ENCODE peak calls at places on chromosomes 13 and 19, in eight cellular contexts. Y, Q, K, E, T, C, Z and P are unnamed samples.

GRCh38 chr13:113802761-113803160 is 43.7 kb downstream of the TMEM255B start:
- DNase-seq in T (no peak), Z (no peak), E (no peak), Q (no peak), Y (peak; percentile 49), C (peak; percentile 42), K (no peak), P (peak; percentile 23)

GRCh38 chr13:31242342-31242741 is 42.6 kb downstream of the B3GLCT start:
- DNase-seq in E (no peak), Z (no peak), Y (no peak), C (no peak), Q (no peak), T (no peak), K (no peak), P (no peak)

GRCh38 chr19:34838248-34838647 is 65.2 kb upstream of the ZNF599 start:
- DNase-seq in K (no peak), Z (no peak), Q (no peak), E (no peak), Y (peak; percentile 49), C (no peak), T (peak; percentile 21), P (no peak)

GRCh38 chr13:29855009-29855408 is 4.6 kb upstream of the UBL3 start:
- DNase-seq in K (no peak), Y (no peak), Q (no peak), E (no peak), Z (no peak), T (no peak), C (no peak), P (no peak)

GRCh38 chr19:3982701-3983541 is 2.3 kb downstream of the EEF2 start:
- DNase-seq in Y (peak; percentile 66), Z (no peak), Q (no peak), E (peak; percentile 63), K (no peak), C (peak; percentile 55), T (peak; percentile 67), P (peak; percentile 67)

GRCh38 chr19:46614114-46614701 is 10.7 kb downstream of the PTGIR start:
- DNase-seq in Q (peak; percentile 88), T (peak; percentile 90), K (peak; percentile 86), Y (peak; percentile 80), Z (peak; percentile 88), C (peak; percentile 90), E (peak; percentile 86), P (no peak)

GRCh38 chr13:98216135-98216565 is 39.1 kb upstream of the RNF113B start:
- DNase-seq in E (peak; percentile 50), Z (no peak), K (peak; percentile 32), Y (peak; percentile 38), C (peak; percentile 72), T (no peak), Q (no peak), P (no peak)

GRCh38 chr19:15123900-15124299 is 16.7 kb downstream of the SYDE1 start:
- DNase-seq in Y (no peak), T (no peak), Z (peak; percentile 66), C (no peak), Q (peak; percentile 37), E (peak; percentile 57), K (peak; percentile 58), P (peak; percentile 28)

GRCh38 chr13:33636955-33637670 is 180.8 kb upstream of the RFC3 start:
- DNase-seq in E (no peak), Q (no peak), C (no peak), K (no peak), Z (no peak), T (no peak), Y (no peak), P (no peak)

GRCh38 chr13:75908137-75908536 is 272.0 kb downstream of the LMO7 start:
- DNase-seq in Y (no peak), K (no peak), Q (peak; percentile 14), Z (no peak), E (peak; percentile 26), C (peak; percentile 54), T (no peak), P (no peak)

GRCh38 chr13:46339035-46339666 is 47.9 kb downstream of the RUBCNL start:
- DNase-seq in Z (peak; percentile 31), C (peak; percentile 72), Y (no peak), T (no peak), Q (no peak), E (peak; percentile 23), K (peak; percentile 67), P (no peak)

GRCh38 chr19:15421726-15422260 is 3.0 kb upstream of the AKAP8L start:
- DNase-seq in T (no peak), Y (no peak), K (no peak), Q (no peak), E (peak; percentile 50), C (no peak), Z (no peak), P (no peak)

GRCh38 chr13:44908712-44909111 is 80.6 kb downstream of the NUFIP1 start:
- DNase-seq in C (no peak), Q (no peak), Y (no peak), Z (no peak), E (no peak), T (no peak), K (no peak), P (no peak)

GRCh38 chr13:87661471-87661870 is 9.7 kb upstream of the SLITRK5 start:
- DNase-seq in K (no peak), Q (no peak), C (no peak), E (no peak), Z (no peak), T (no peak), Y (no peak), P (no peak)

GRCh38 chr19:49017666-49018351 is 918 bp upstream of the LHB start:
- DNase-seq in T (peak; percentile 71), Z (peak; percentile 49), Y (peak; percentile 73), E (peak; percentile 62), Q (peak; percentile 41), C (peak; percentile 67), K (peak; percentile 35), P (peak; percentile 66)

GRCh38 chr13:37306778-37307544 is 201.5 kb upstream of the CSNK1A1L start:
- DNase-seq in K (no peak), Q (no peak), Z (no peak), C (no peak), Y (no peak), E (no peak), T (no peak), P (no peak)

GRCh38 chr13:37303610-37304009 is 198.1 kb upstream of the CSNK1A1L start:
- DNase-seq in Y (peak; percentile 14), K (no peak), E (no peak), Q (no peak), C (no peak), T (no peak), Z (no peak), P (no peak)
- H3K4me1 ChIP-seq in Y (no peaks in the 10 kb centered on the region), K (no peaks in the 10 kb centered on the region), E (no peaks in the 10 kb centered on the region), Q (no peaks in the 10 kb centered on the region), C (no peaks in the 10 kb centered on the region), T (no peaks in the 10 kb centered on the region), Z (no peaks in the 10 kb centered on the region), P (peaks cover 11% of the 10 kb centered on the region)

DNA sequence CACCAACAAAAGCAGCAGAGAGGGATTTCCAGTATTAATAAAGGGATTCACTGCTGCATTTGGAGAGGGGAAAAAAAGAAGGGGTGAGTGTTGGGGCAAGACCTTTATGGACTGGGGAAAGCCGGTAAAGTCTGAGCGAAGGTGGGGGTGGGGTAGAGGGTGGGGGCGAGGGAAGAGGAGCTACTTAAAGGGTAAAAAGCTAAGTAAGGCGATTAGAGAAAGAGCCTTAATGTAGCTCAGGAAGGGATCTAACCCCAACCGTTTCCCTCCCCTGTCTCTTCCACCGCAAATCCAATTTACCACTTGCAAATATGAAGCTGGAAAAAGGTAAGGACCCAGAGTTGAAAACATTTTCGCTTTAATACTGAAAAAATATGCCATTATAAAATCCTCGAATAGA is 4.4 kb downstream of the SLITRK1 start:
- DNase-seq in T (no peak), Y (no peak), K (no peak), Q (no peak), C (no peak), Z (no peak), E (no peak), P (no peak)
- H3K36me3 ChIP-seq in T (no peaks in the 10 kb centered on the region), Y (no peaks in the 10 kb centered on the region), K (no peaks in the 10 kb centered on the region), Q (no peaks in the 10 kb centered on the region), C (no peaks in the 10 kb centered on the region), Z (no peaks in the 10 kb centered on the region), E (no peaks in the 10 kb centered on the region), P (no peaks in the 10 kb centered on the region)

DNA sequence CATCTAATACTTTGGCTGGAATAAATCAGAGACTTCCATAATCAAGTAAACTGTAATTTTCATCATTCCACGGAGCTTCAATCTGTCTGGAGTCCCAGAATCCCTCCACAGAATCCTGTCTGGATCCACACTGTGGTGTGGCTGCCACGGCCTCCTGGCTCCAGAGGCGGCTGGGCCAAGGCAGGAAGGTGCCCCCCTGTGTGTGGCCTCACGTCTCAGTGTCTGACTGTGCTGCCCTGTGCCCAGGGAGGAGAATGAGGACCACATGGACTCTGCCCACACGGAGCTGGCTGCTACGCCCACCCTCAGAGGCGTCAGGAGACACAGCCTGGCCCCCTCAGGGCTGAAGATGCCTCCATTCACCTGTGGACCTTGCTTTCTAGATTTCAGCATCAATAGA is 12.2 kb upstream of the ZNF135 start:
- DNase-seq in K (no peak), E (no peak), Z (no peak), T (no peak), Y (no peak), Q (no peak), C (no peak), P (no peak)
- H3K4me3 ChIP-seq in K (no peak overlapping the region), E (no peak overlapping the region), Z (no peak overlapping the region), T (no peak overlapping the region), Y (no peak overlapping the region), Q (no peak overlapping the region), C (no peak overlapping the region), P (no peak overlapping the region)

GRCh38 chr13:103134271-103134670 is 68.1 kb upstream of the SLC10A2 start:
- DNase-seq in K (no peak), C (no peak), Y (no peak), E (no peak), Q (no peak), Z (no peak), T (no peak), P (no peak)
- H3K4me1 ChIP-seq in K (no peaks in the 10 kb centered on the region), C (no peaks in the 10 kb centered on the region), Y (no peaks in the 10 kb centered on the region), E (no peaks in the 10 kb centered on the region), Q (no peaks in the 10 kb centered on the region), Z (peaks cover 3% of the 10 kb centered on the region), T (no peaks in the 10 kb centered on the region), P (no peaks in the 10 kb centered on the region)

GRCh38 chr19:43731346-43731745 is 15.5 kb downstream of the IRGC start:
- DNase-seq in T (no peak), C (no peak), Q (no peak), K (no peak), Y (no peak), Z (no peak), E (no peak), P (no peak)
- H3K36me3 ChIP-seq in T (peaks cover 4% of the 10 kb centered on the region), C (no peaks in the 10 kb centered on the region), Q (no peaks in the 10 kb centered on the region), K (peaks cover 45% of the 10 kb centered on the region), Y (peaks cover 10% of the 10 kb centered on the region), Z (peaks cover 19% of the 10 kb centered on the region), E (peaks cover 82% of the 10 kb centered on the region), P (peaks cover 48% of the 10 kb centered on the region)